ENCODE peak calls at places on chromosomes 11 and 22, in eight cellular contexts. W is Caco-2; S is GM12865; I is right cardiac atrium; T is CD8-positive, alpha-beta memory T cell; Q is fibroblast of lung; X is naive thymus-derived CD4-positive, alpha-beta T cell; V is psoas muscle. G is an unnamed sample.

GRCh38 chr11:20873054-20873453 is 203.7 kb downstream of the NELL1 start:
- DNase-seq in S (peak), X (no peak), Q (no peak), V (no peak), I (no peak), W (peak), T (no peak), G (no peak)

GRCh38 chr22:32994921-32995320 is 63.3 kb downstream of the SYN3 start:
- DNase-seq in T (no peak), S (no peak), V (no peak), I (peak), W (no peak), X (no peak), Q (no peak), G (no peak)

GRCh38 chr11:117066959-117067358 is 31.3 kb downstream of the SIK3 start:
- DNase-seq in W (no peak), I (no peak), V (no peak), S (no peak), Q (no peak), X (no peak), T (no peak), G (no peak)

GRCh38 chr11:70578371-70578770 is 180.0 kb downstream of the CTTN start:
- DNase-seq in T (no peak), Q (no peak), S (no peak), W (no peak), X (no peak), V (no peak), I (no peak), G (no peak)

GRCh38 chr11:12868315-12869073 is 140.6 kb upstream of the RASSF10 start:
- DNase-seq in Q (peak), S (no peak), V (no peak), T (no peak), X (no peak), I (no peak), W (no peak), G (no peak)

GRCh38 chr11:122421684-122422083 is 233.8 kb upstream of the UBASH3B start:
- DNase-seq in S (no peak), W (no peak), V (no peak), I (no peak), Q (no peak), T (no peak), X (no peak), G (no peak)

GRCh38 chr11:58286249-58286648 is 18.2 kb upstream of the OR10W1 start:
- DNase-seq in X (no peak), W (peak), V (no peak), Q (peak), S (peak), I (no peak), T (no peak), G (no peak)

GRCh38 chr11:31779268-31779879 is 31.7 kb downstream of the PAX6 start:
- DNase-seq in I (no peak), T (no peak), S (no peak), X (no peak), W (no peak), Q (peak), V (no peak), G (no peak)

GRCh38 chr22:39579909-39580571 is 9.5 kb downstream of the CACNA1I start:
- DNase-seq in W (no peak), V (no peak), Q (no peak), X (no peak), T (no peak), S (no peak), I (no peak), G (no peak)

GRCh38 chr22:20792221-20792965 is 18.5 kb downstream of the SERPIND1 start:
- DNase-seq in S (no peak), I (no peak), V (no peak), W (no peak), Q (no peak), T (no peak), X (no peak), G (no peak)

GRCh38 chr11:74948546-74948897 is 369 bp downstream of the XRRA1 start:
- DNase-seq in V (no peak), T (no peak), I (no peak), Q (no peak), X (no peak), W (no peak), S (no peak), G (no peak)

GRCh38 chr11:78759067-78759466 is 184.4 kb upstream of the NARS2 start:
- DNase-seq in I (no peak), Q (peak), S (no peak), V (no peak), T (no peak), W (no peak), X (no peak), G (no peak)

GRCh38 chr11:848380-848931 is 5.8 kb downstream of the TSPAN4 start:
- DNase-seq in Q (no peak), V (no peak), I (peak), X (peak), T (peak), S (peak), W (peak), G (no peak)

GRCh38 chr11:3109921-3110706 is 52.9 kb upstream of the CARS1 start:
- DNase-seq in T (peak), Q (peak), X (peak), V (peak), I (peak), W (peak), S (peak), G (no peak)

GRCh38 chr11:16945671-16946469 is 68.3 kb downstream of the PLEKHA7 start:
- DNase-seq in T (peak), Q (peak), I (peak), V (no peak), W (peak), X (no peak), S (peak), G (peak)

GRCh38 chr11:117443269-117444186 is 115.9 kb downstream of the CEP164 start:
- DNase-seq in T (no peak), I (peak), V (no peak), W (peak), S (peak), X (no peak), Q (peak), G (peak)

GRCh38 chr11:115759622-115760527 is 255.7 kb upstream of the CADM1 start:
- DNase-seq in I (peak), W (no peak), Q (peak), V (peak), S (no peak), T (no peak), X (no peak), G (peak)

GRCh38 chr11:17561111-17561415 is 14.0 kb downstream of the OTOG start:
- DNase-seq in S (no peak), Q (no peak), T (no peak), X (no peak), W (no peak), I (no peak), V (no peak), G (no peak)

GRCh38 chr11:110367571-110367970 is 62.2 kb upstream of the FDX1 start:
- DNase-seq in X (no peak), Q (peak), W (no peak), S (no peak), I (no peak), V (no peak), T (no peak), G (no peak)

GRCh38 chr11:128790200-128790599 is 76.9 kb downstream of the KCNJ1 start:
- DNase-seq in I (peak), T (no peak), V (no peak), W (no peak), X (no peak), Q (peak), S (no peak), G (peak)

GRCh38 chr22:31393890-31394289 is 5.5 kb upstream of the DRG1 start:
- DNase-seq in X (no peak), T (no peak), I (no peak), Q (no peak), W (peak), V (no peak), S (no peak), G (no peak)

GRCh38 chr11:17649261-17649660 is 70.1 kb upstream of the MYOD1 start:
- DNase-seq in V (no peak), Q (no peak), X (no peak), T (no peak), S (no peak), W (no peak), I (no peak), G (no peak)

GRCh38 chr11:111870113-111870512 is 1.3 kb downstream of the ALG9 start:
- DNase-seq in T (no peak), S (no peak), X (no peak), V (no peak), Q (no peak), I (no peak), W (no peak), G (no peak)

GRCh38 chr11:67238894-67239794 is 27.1 kb upstream of the GRK2 start:
- DNase-seq in I (no peak), W (no peak), Q (peak), T (no peak), X (no peak), V (no peak), S (no peak), G (no peak)

GRCh38 chr11:123525511-123525918 is 95.4 kb downstream of the GRAMD1B start:
- DNase-seq in W (no peak), X (no peak), Q (no peak), T (no peak), V (no peak), I (peak), S (no peak), G (no peak)

GRCh38 chr11:1224491-1225385 is 1.9 kb downstream of the MUC5B start:
- DNase-seq in I (peak), V (peak), T (no peak), X (no peak), S (no peak), Q (no peak), W (no peak), G (no peak)

GRCh38 chr11:34464591-34465036 is 25.9 kb downstream of the CAT start:
- DNase-seq in W (no peak), Q (no peak), V (no peak), I (no peak), S (no peak), T (no peak), X (no peak), G (no peak)

GRCh38 chr11:125330462-125331325 is 165.4 kb downstream of the FEZ1 start:
- DNase-seq in I (no peak), T (no peak), W (no peak), S (no peak), V (no peak), Q (no peak), X (no peak), G (no peak)

GRCh38 chr11:19345519-19345847 is 104.7 kb upstream of the E2F8 start:
- DNase-seq in X (no peak), V (peak), W (no peak), Q (no peak), T (no peak), I (peak), S (no peak), G (no peak)

GRCh38 chr11:106681435-106681834 is 336.8 kb downstream of the GUCY1A2 start:
- DNase-seq in S (no peak), V (no peak), W (no peak), I (no peak), T (no peak), X (no peak), Q (no peak), G (no peak)

GRCh38 chr11:17391493-17392355 is 3.3 kb upstream of the KCNJ11 start:
- DNase-seq in V (no peak), I (no peak), Q (no peak), W (no peak), S (peak), X (no peak), T (no peak), G (no peak)

GRCh38 chr11:126025822-126026221 is 36.8 kb downstream of the CDON start:
- DNase-seq in W (no peak), I (no peak), V (no peak), T (no peak), Q (no peak), S (no peak), X (no peak), G (no peak)

GRCh38 chr11:36191941-36192340 is 97.3 kb downstream of the COMMD9 start:
- DNase-seq in X (no peak), I (no peak), Q (no peak), T (no peak), V (no peak), S (no peak), W (no peak), G (no peak)

GRCh38 chr11:67420147-67420645 is 4.7 kb downstream of the CARNS1 start:
- DNase-seq in S (no peak), Q (no peak), W (no peak), T (no peak), V (no peak), I (peak), X (no peak), G (no peak)

GRCh38 chr22:38981005-38981658 is 1.0 kb upstream of the APOBEC3B start:
- DNase-seq in W (peak), V (no peak), T (no peak), I (no peak), Q (peak), X (peak), S (peak), G (no peak)

GRCh38 chr11:68698993-68699392 is 14.6 kb downstream of the GAL start:
- DNase-seq in I (no peak), S (no peak), T (no peak), Q (no peak), X (no peak), W (no peak), V (no peak), G (no peak)

GRCh38 chr11:42764936-42765335 is 546.9 kb upstream of the API5 start:
- DNase-seq in W (no peak), I (no peak), V (no peak), X (no peak), Q (no peak), S (no peak), T (no peak), G (no peak)

GRCh38 chr22:37849089-37849751 is at the start of gene EIF3L:
- DNase-seq in I (peak), X (peak), T (peak), S (peak), W (peak), Q (peak), V (peak), G (peak)

GRCh38 chr22:37854946-37855345 is 5.7 kb downstream of the EIF3L start:
- DNase-seq in V (no peak), X (no peak), S (no peak), T (no peak), I (no peak), W (no peak), Q (no peak), G (no peak)

GRCh38 chr22:37852418-37852817 is 3.2 kb downstream of the EIF3L start:
- DNase-seq in S (no peak), W (no peak), Q (no peak), T (no peak), X (no peak), V (no peak), I (no peak), G (no peak)

GRCh38 chr22:37848587-37849088 is 581 bp upstream of the EIF3L start:
- DNase-seq in V (no peak), T (no peak), Q (peak), S (peak), I (no peak), X (peak), W (peak), G (no peak)

GRCh38 chr22:37850801-37851200 is 1.6 kb downstream of the EIF3L start:
- DNase-seq in I (no peak), W (no peak), Q (no peak), X (no peak), S (no peak), T (no peak), V (no peak), G (no peak)
- H3K4me3 ChIP-seq in I (no peak), W (no peak), Q (no peak), X (no peak), S (no peak), T (no peak), V (no peak), G (no peak)

GRCh38 chr11:23013509-23013908 is 153.2 kb upstream of the CCDC179 start:
- DNase-seq in I (no peak), Q (no peak), X (no peak), V (no peak), W (no peak), S (no peak), T (no peak), G (no peak)
- H3K4me3 ChIP-seq in I (no peak), Q (no peak), X (no peak), V (no peak), W (no peak), S (no peak), T (no peak), G (no peak)

DNA sequence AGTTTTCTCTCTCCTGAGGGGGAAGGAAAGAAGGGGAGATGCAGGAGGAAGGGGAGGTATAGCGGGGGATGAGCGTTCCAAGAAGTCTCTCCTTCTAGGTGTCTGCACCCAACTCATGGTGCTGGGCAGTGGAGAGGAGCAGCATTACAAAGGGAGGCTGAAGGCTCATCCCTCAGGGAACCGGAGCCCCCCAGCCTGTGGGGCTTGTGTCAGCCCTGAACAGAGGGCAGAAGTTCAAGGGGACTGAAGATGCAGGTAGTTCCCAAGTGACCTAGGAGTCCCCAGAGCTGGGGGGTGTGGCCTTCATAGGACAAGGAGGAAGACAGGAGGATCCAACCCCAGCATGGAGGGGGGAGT is 1.8 kb downstream of the C11orf68 start:
- DNase-seq in X (no peak), V (no peak), I (no peak), S (no peak), W (no peak), T (no peak), Q (no peak), G (no peak)
- H3K4me3 ChIP-seq in X (peak), V (peak), I (no peak), S (no peak), W (no peak), T (no peak), Q (peak), G (peak)

GRCh38 chr11:84247129-84247528 is 961.0 kb upstream of the CCDC90B start:
- DNase-seq in I (no peak), X (no peak), S (no peak), W (no peak), T (no peak), V (no peak), Q (no peak), G (no peak)
- H3K4me3 ChIP-seq in I (no peak), X (no peak), S (no peak), W (no peak), T (no peak), V (no peak), Q (no peak), G (no peak)

GRCh38 chr11:102560555-102561011 is 30.0 kb upstream of the MMP7 start:
- DNase-seq in S (peak), W (no peak), V (no peak), Q (peak), T (no peak), I (no peak), X (peak), G (no peak)
- H3K4me3 ChIP-seq in S (peak), W (no peak), V (peak), Q (peak), T (peak), I (peak), X (peak), G (peak)

GRCh38 chr11:94658386-94658785 is 91.2 kb downstream of the PIWIL4 start:
- DNase-seq in T (no peak), V (no peak), Q (no peak), S (no peak), W (no peak), I (no peak), X (no peak), G (peak)

GRCh38 chr11:94655291-94655690 is 88.1 kb downstream of the PIWIL4 start:
- DNase-seq in W (no peak), X (no peak), V (no peak), T (no peak), Q (no peak), S (no peak), I (no peak), G (no peak)

GRCh38 chr11:94657629-94658028 is 90.5 kb downstream of the PIWIL4 start:
- DNase-seq in Q (no peak), X (no peak), V (no peak), I (no peak), W (no peak), T (no peak), S (no peak), G (no peak)

GRCh38 chr11:94655951-94656350 is 88.8 kb downstream of the PIWIL4 start:
- DNase-seq in S (no peak), I (no peak), W (no peak), X (no peak), T (no peak), Q (no peak), V (no peak), G (no peak)

GRCh38 chr11:94656968-94657367 is 89.8 kb downstream of the PIWIL4 start:
- DNase-seq in X (no peak), W (peak), I (no peak), Q (no peak), V (no peak), T (no peak), S (no peak), G (no peak)
- H3K4me3 ChIP-seq in X (no peak), W (no peak), I (no peak), Q (no peak), V (no peak), T (no peak), S (no peak), G (no peak)

DNA sequence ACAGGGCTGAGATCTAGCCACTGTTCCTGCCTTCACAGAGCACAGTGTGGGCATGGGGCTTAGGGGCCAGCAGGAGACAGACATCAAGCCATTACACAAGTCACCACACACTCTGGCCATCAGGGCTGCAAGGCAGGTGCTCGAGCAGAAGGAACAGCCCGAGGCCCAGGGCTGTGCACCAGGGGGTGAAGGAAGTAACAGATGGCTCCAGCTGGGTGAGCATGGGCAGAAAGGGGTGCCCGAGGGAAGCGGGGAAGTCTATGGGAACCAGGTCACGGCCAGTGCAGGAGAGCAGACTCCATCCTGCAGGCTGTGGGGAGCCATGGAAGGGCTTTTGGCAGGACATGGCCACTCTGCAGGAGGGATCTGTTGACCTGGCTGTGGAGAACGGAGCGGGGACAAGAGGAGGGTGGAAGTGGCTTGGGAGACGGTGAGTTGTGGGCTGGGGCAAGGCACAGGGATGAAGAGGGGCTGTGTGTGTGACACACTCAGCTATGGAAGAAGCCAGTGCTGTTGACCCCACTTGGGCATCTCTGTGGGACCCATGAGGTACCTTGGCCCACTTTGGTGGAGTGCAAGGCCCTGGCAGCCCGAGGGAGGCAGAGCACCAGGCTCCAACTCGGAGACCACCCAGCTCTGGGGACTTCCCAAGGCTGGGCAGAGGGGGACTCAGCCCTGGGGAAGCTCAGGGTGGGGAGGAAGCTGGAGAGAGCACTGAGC is 3.6 kb downstream of the C11orf68 start:
- DNase-seq in W (no peak), V (no peak), Q (peak), T (no peak), S (no peak), I (peak), X (no peak), G (no peak)
- H3K4me3 ChIP-seq in W (no peak), V (peak), Q (peak), T (no peak), S (no peak), I (no peak), X (no peak), G (peak)

GRCh38 chr11:6475936-6476335 is 2.2 kb upstream of the TRIM3 start:
- DNase-seq in S (no peak), W (no peak), X (no peak), V (no peak), Q (no peak), T (no peak), I (no peak), G (no peak)

GRCh38 chr11:6473481-6474422 is at the start of gene TRIM3:
- DNase-seq in Q (peak), I (peak), V (peak), S (peak), T (peak), X (peak), W (peak), G (peak)

GRCh38 chr11:6476571-6476970 is 2.8 kb upstream of the TRIM3 start:
- DNase-seq in I (no peak), X (no peak), Q (no peak), W (no peak), V (no peak), T (no peak), S (no peak), G (no peak)

GRCh38 chr11:6474423-6474792 is 667 bp upstream of the TRIM3 start:
- DNase-seq in Q (no peak), W (no peak), S (no peak), X (no peak), V (no peak), I (no peak), T (no peak), G (no peak)

GRCh38 chr11:6474806-6475500 is 1.2 kb upstream of the TRIM3 start:
- DNase-seq in S (no peak), Q (no peak), T (no peak), X (no peak), I (no peak), W (no peak), V (no peak), G (no peak)
- H3K4me3 ChIP-seq in S (no peak), Q (peak), T (no peak), X (no peak), I (no peak), W (no peak), V (peak), G (no peak)

GRCh38 chr11:62171261-62171723 is 18.7 kb upstream of the SCGB1D1 start:
- DNase-seq in T (peak), S (peak), W (peak), V (peak), X (peak), Q (peak), I (peak), G (peak)
- H3K4me3 ChIP-seq in T (no peak), S (no peak), W (no peak), V (no peak), X (no peak), Q (no peak), I (no peak), G (no peak)

G was measured in left ventricle myocardium inferior.